ENCODE peak calls at places on chromosomes 1 and 21, in five cellular contexts. One of them, this sample, is unnamed.
A peak's percentile ranks its signal among the peaks of the same experiment; 100 is the strongest.

GRCh38 chr1:178091986-178092745 is 1.7 kb upstream of the RASAL2 start:
- DNase-seq in mesothelial cell of epicardium: no peak
- DNase-seq in stimulated activated CD8-positive, alpha-beta memory T cell treated with anti-CD3 and anti-CD28 coated beads, Interleukin-4, amount 100 ng/mL, for 48 hours: no peak
- DNase-seq in activated naive CD4-positive, alpha-beta T cell treated with Interleukin-2 at 50 U/mL for 16 hours: no peak
- DNase-seq in Calu3: no peak
- DNase-seq in this sample: no peak

GRCh38 chr1:222375656-222376055 is 172.2 kb downstream of the HHIPL2 start:
- DNase-seq in stimulated activated CD8-positive, alpha-beta memory T cell treated with anti-CD3 and anti-CD28 coated beads, Interleukin-4, amount 100 ng/mL, for 48 hours: no peak
- DNase-seq in activated naive CD4-positive, alpha-beta T cell treated with Interleukin-2 at 50 U/mL for 16 hours: no peak
- DNase-seq in mesothelial cell of epicardium: no peak
- DNase-seq in Calu3: no peak
- DNase-seq in this sample: no peak

GRCh38 chr1:247386217-247386616 is 29.8 kb upstream of the NLRP3 start:
- DNase-seq in Calu3: no peak
- DNase-seq in activated naive CD4-positive, alpha-beta T cell treated with Interleukin-2 at 50 U/mL for 16 hours: no peak
- DNase-seq in stimulated activated CD8-positive, alpha-beta memory T cell treated with anti-CD3 and anti-CD28 coated beads, Interleukin-4, amount 100 ng/mL, for 48 hours: peak; percentile 41
- DNase-seq in mesothelial cell of epicardium: no peak
- DNase-seq in this sample: no peak

GRCh38 chr1:54158071-54158470 is 5.3 kb upstream of the CDCP2 start:
- DNase-seq in stimulated activated CD8-positive, alpha-beta memory T cell treated with anti-CD3 and anti-CD28 coated beads, Interleukin-4, amount 100 ng/mL, for 48 hours: no peak
- DNase-seq in mesothelial cell of epicardium: no peak
- DNase-seq in Calu3: peak; percentile 31
- DNase-seq in activated naive CD4-positive, alpha-beta T cell treated with Interleukin-2 at 50 U/mL for 16 hours: no peak
- DNase-seq in this sample: peak; percentile 80

GRCh38 chr1:202627841-202628565 is 82.3 kb downstream of the SYT2 start:
- DNase-seq in Calu3: no peak
- DNase-seq in activated naive CD4-positive, alpha-beta T cell treated with Interleukin-2 at 50 U/mL for 16 hours: no peak
- DNase-seq in stimulated activated CD8-positive, alpha-beta memory T cell treated with anti-CD3 and anti-CD28 coated beads, Interleukin-4, amount 100 ng/mL, for 48 hours: no peak
- DNase-seq in mesothelial cell of epicardium: no peak
- DNase-seq in this sample: no peak

GRCh38 chr1:232467073-232467760 is 162.7 kb downstream of the SIPA1L2 start:
- DNase-seq in activated naive CD4-positive, alpha-beta T cell treated with Interleukin-2 at 50 U/mL for 16 hours: no peak
- DNase-seq in Calu3: no peak
- DNase-seq in stimulated activated CD8-positive, alpha-beta memory T cell treated with anti-CD3 and anti-CD28 coated beads, Interleukin-4, amount 100 ng/mL, for 48 hours: no peak
- DNase-seq in mesothelial cell of epicardium: no peak
- DNase-seq in this sample: no peak

GRCh38 chr1:14915356-14916054 is 238.0 kb upstream of the TMEM51 start:
- DNase-seq in activated naive CD4-positive, alpha-beta T cell treated with Interleukin-2 at 50 U/mL for 16 hours: peak; percentile 34
- DNase-seq in Calu3: peak; percentile 56
- DNase-seq in mesothelial cell of epicardium: no peak
- DNase-seq in stimulated activated CD8-positive, alpha-beta memory T cell treated with anti-CD3 and anti-CD28 coated beads, Interleukin-4, amount 100 ng/mL, for 48 hours: peak; percentile 75
- DNase-seq in this sample: peak; percentile 51

GRCh38 chr1:6423321-6423999 is 1.1 kb upstream of the ESPN start:
- DNase-seq in mesothelial cell of epicardium: no peak
- DNase-seq in Calu3: peak; percentile 82
- DNase-seq in stimulated activated CD8-positive, alpha-beta memory T cell treated with anti-CD3 and anti-CD28 coated beads, Interleukin-4, amount 100 ng/mL, for 48 hours: peak; percentile 83
- DNase-seq in activated naive CD4-positive, alpha-beta T cell treated with Interleukin-2 at 50 U/mL for 16 hours: peak; percentile 79
- DNase-seq in this sample: peak; percentile 65

GRCh38 chr1:20552728-20553571 is 577 bp downstream of the FAM43B start:
- DNase-seq in stimulated activated CD8-positive, alpha-beta memory T cell treated with anti-CD3 and anti-CD28 coated beads, Interleukin-4, amount 100 ng/mL, for 48 hours: no peak
- DNase-seq in activated naive CD4-positive, alpha-beta T cell treated with Interleukin-2 at 50 U/mL for 16 hours: no peak
- DNase-seq in mesothelial cell of epicardium: no peak
- DNase-seq in Calu3: no peak
- DNase-seq in this sample: no peak

GRCh38 chr1:110765640-110766335 is 91.0 kb upstream of the KCNA3 start:
- DNase-seq in activated naive CD4-positive, alpha-beta T cell treated with Interleukin-2 at 50 U/mL for 16 hours: peak; percentile 49
- DNase-seq in stimulated activated CD8-positive, alpha-beta memory T cell treated with anti-CD3 and anti-CD28 coated beads, Interleukin-4, amount 100 ng/mL, for 48 hours: peak; percentile 50
- DNase-seq in Calu3: peak; percentile 16
- DNase-seq in mesothelial cell of epicardium: no peak
- DNase-seq in this sample: peak; percentile 55

GRCh38 chr1:218464871-218465270 is 119.7 kb downstream of the TGFB2 start:
- DNase-seq in activated naive CD4-positive, alpha-beta T cell treated with Interleukin-2 at 50 U/mL for 16 hours: no peak
- DNase-seq in stimulated activated CD8-positive, alpha-beta memory T cell treated with anti-CD3 and anti-CD28 coated beads, Interleukin-4, amount 100 ng/mL, for 48 hours: no peak
- DNase-seq in mesothelial cell of epicardium: no peak
- DNase-seq in Calu3: no peak
- DNase-seq in this sample: no peak

GRCh38 chr21:21188513-21189188 is 190.4 kb downstream of the NCAM2 start:
- DNase-seq in stimulated activated CD8-positive, alpha-beta memory T cell treated with anti-CD3 and anti-CD28 coated beads, Interleukin-4, amount 100 ng/mL, for 48 hours: no peak
- DNase-seq in mesothelial cell of epicardium: no peak
- DNase-seq in Calu3: no peak
- DNase-seq in activated naive CD4-positive, alpha-beta T cell treated with Interleukin-2 at 50 U/mL for 16 hours: no peak
- DNase-seq in this sample: no peak

GRCh38 chr1:29298175-29298720 is 61.9 kb downstream of the PTPRU start:
- DNase-seq in activated naive CD4-positive, alpha-beta T cell treated with Interleukin-2 at 50 U/mL for 16 hours: no peak
- DNase-seq in mesothelial cell of epicardium: no peak
- DNase-seq in Calu3: no peak
- DNase-seq in stimulated activated CD8-positive, alpha-beta memory T cell treated with anti-CD3 and anti-CD28 coated beads, Interleukin-4, amount 100 ng/mL, for 48 hours: no peak
- DNase-seq in this sample: no peak

GRCh38 chr1:45297604-45298356 is 28.9 kb upstream of the HPDL start:
- DNase-seq in stimulated activated CD8-positive, alpha-beta memory T cell treated with anti-CD3 and anti-CD28 coated beads, Interleukin-4, amount 100 ng/mL, for 48 hours: no peak
- DNase-seq in Calu3: no peak
- DNase-seq in activated naive CD4-positive, alpha-beta T cell treated with Interleukin-2 at 50 U/mL for 16 hours: no peak
- DNase-seq in mesothelial cell of epicardium: no peak
- DNase-seq in this sample: no peak

GRCh38 chr1:94578856-94579255 is 37.3 kb upstream of the F3 start:
- DNase-seq in stimulated activated CD8-positive, alpha-beta memory T cell treated with anti-CD3 and anti-CD28 coated beads, Interleukin-4, amount 100 ng/mL, for 48 hours: no peak
- DNase-seq in Calu3: no peak
- DNase-seq in mesothelial cell of epicardium: no peak
- DNase-seq in activated naive CD4-positive, alpha-beta T cell treated with Interleukin-2 at 50 U/mL for 16 hours: no peak
- DNase-seq in this sample: no peak

GRCh38 chr1:156528875-156529425 is 28.4 kb upstream of the MEF2D start:
- DNase-seq in Calu3: no peak
- DNase-seq in activated naive CD4-positive, alpha-beta T cell treated with Interleukin-2 at 50 U/mL for 16 hours: no peak
- DNase-seq in stimulated activated CD8-positive, alpha-beta memory T cell treated with anti-CD3 and anti-CD28 coated beads, Interleukin-4, amount 100 ng/mL, for 48 hours: no peak
- DNase-seq in mesothelial cell of epicardium: no peak
- DNase-seq in this sample: no peak

GRCh38 chr1:91687452-91687851 is 186.8 kb downstream of the CDC7 start:
- DNase-seq in Calu3: no peak
- DNase-seq in activated naive CD4-positive, alpha-beta T cell treated with Interleukin-2 at 50 U/mL for 16 hours: no peak
- DNase-seq in stimulated activated CD8-positive, alpha-beta memory T cell treated with anti-CD3 and anti-CD28 coated beads, Interleukin-4, amount 100 ng/mL, for 48 hours: no peak
- DNase-seq in mesothelial cell of epicardium: no peak
- DNase-seq in this sample: no peak

GRCh38 chr21:45544449-45545235 is 2.4 kb upstream of the SLC19A1 start:
- DNase-seq in stimulated activated CD8-positive, alpha-beta memory T cell treated with anti-CD3 and anti-CD28 coated beads, Interleukin-4, amount 100 ng/mL, for 48 hours: no peak
- DNase-seq in mesothelial cell of epicardium: no peak
- DNase-seq in Calu3: no peak
- DNase-seq in activated naive CD4-positive, alpha-beta T cell treated with Interleukin-2 at 50 U/mL for 16 hours: no peak
- DNase-seq in this sample: no peak

GRCh38 chr1:204250428-204251030 is 36.7 kb upstream of the GOLT1A start:
- DNase-seq in stimulated activated CD8-positive, alpha-beta memory T cell treated with anti-CD3 and anti-CD28 coated beads, Interleukin-4, amount 100 ng/mL, for 48 hours: no peak
- DNase-seq in mesothelial cell of epicardium: no peak
- DNase-seq in activated naive CD4-positive, alpha-beta T cell treated with Interleukin-2 at 50 U/mL for 16 hours: no peak
- DNase-seq in Calu3: no peak
- DNase-seq in this sample: no peak

GRCh38 chr1:100930494-100930893 is 34.6 kb downstream of the SLC30A7 start:
- DNase-seq in mesothelial cell of epicardium: no peak
- DNase-seq in stimulated activated CD8-positive, alpha-beta memory T cell treated with anti-CD3 and anti-CD28 coated beads, Interleukin-4, amount 100 ng/mL, for 48 hours: no peak
- DNase-seq in activated naive CD4-positive, alpha-beta T cell treated with Interleukin-2 at 50 U/mL for 16 hours: no peak
- DNase-seq in Calu3: no peak
- DNase-seq in this sample: no peak

GRCh38 chr1:92994105-92994712 is 32.9 kb upstream of the DIPK1A start:
- DNase-seq in activated naive CD4-positive, alpha-beta T cell treated with Interleukin-2 at 50 U/mL for 16 hours: peak; percentile 58
- DNase-seq in stimulated activated CD8-positive, alpha-beta memory T cell treated with anti-CD3 and anti-CD28 coated beads, Interleukin-4, amount 100 ng/mL, for 48 hours: peak; percentile 73
- DNase-seq in mesothelial cell of epicardium: peak; percentile 55
- DNase-seq in Calu3: peak; percentile 62
- DNase-seq in this sample: peak; percentile 82

GRCh38 chr1:61139324-61140055 is 57.1 kb downstream of the NFIA start:
- DNase-seq in Calu3: no peak
- DNase-seq in activated naive CD4-positive, alpha-beta T cell treated with Interleukin-2 at 50 U/mL for 16 hours: no peak
- DNase-seq in mesothelial cell of epicardium: no peak
- DNase-seq in stimulated activated CD8-positive, alpha-beta memory T cell treated with anti-CD3 and anti-CD28 coated beads, Interleukin-4, amount 100 ng/mL, for 48 hours: no peak
- DNase-seq in this sample: peak; percentile 85

GRCh38 chr1:29133861-29134694 is 10.4 kb upstream of the TMEM200B start:
- DNase-seq in Calu3: no peak
- DNase-seq in stimulated activated CD8-positive, alpha-beta memory T cell treated with anti-CD3 and anti-CD28 coated beads, Interleukin-4, amount 100 ng/mL, for 48 hours: no peak
- DNase-seq in mesothelial cell of epicardium: no peak
- DNase-seq in activated naive CD4-positive, alpha-beta T cell treated with Interleukin-2 at 50 U/mL for 16 hours: no peak
- DNase-seq in this sample: peak; percentile 18

GRCh38 chr1:159492575-159493323 is 43.1 kb downstream of the OR10J5 start:
- DNase-seq in Calu3: no peak
- DNase-seq in mesothelial cell of epicardium: no peak
- DNase-seq in activated naive CD4-positive, alpha-beta T cell treated with Interleukin-2 at 50 U/mL for 16 hours: no peak
- DNase-seq in stimulated activated CD8-positive, alpha-beta memory T cell treated with anti-CD3 and anti-CD28 coated beads, Interleukin-4, amount 100 ng/mL, for 48 hours: no peak
- DNase-seq in this sample: no peak

GRCh38 chr1:244778356-244778755 is 57.1 kb upstream of the COX20 start:
- DNase-seq in Calu3: no peak
- DNase-seq in mesothelial cell of epicardium: no peak
- DNase-seq in stimulated activated CD8-positive, alpha-beta memory T cell treated with anti-CD3 and anti-CD28 coated beads, Interleukin-4, amount 100 ng/mL, for 48 hours: no peak
- DNase-seq in activated naive CD4-positive, alpha-beta T cell treated with Interleukin-2 at 50 U/mL for 16 hours: no peak
- DNase-seq in this sample: peak; percentile 52

GRCh38 chr1:30950053-30950452 is 41.5 kb upstream of the SDC3 start:
- DNase-seq in Calu3: no peak
- DNase-seq in activated naive CD4-positive, alpha-beta T cell treated with Interleukin-2 at 50 U/mL for 16 hours: no peak
- DNase-seq in stimulated activated CD8-positive, alpha-beta memory T cell treated with anti-CD3 and anti-CD28 coated beads, Interleukin-4, amount 100 ng/mL, for 48 hours: no peak
- DNase-seq in mesothelial cell of epicardium: no peak
- DNase-seq in this sample: no peak

GRCh38 chr1:179251675-179252074 is 22.2 kb upstream of the ABL2 start:
- DNase-seq in activated naive CD4-positive, alpha-beta T cell treated with Interleukin-2 at 50 U/mL for 16 hours: no peak
- DNase-seq in stimulated activated CD8-positive, alpha-beta memory T cell treated with anti-CD3 and anti-CD28 coated beads, Interleukin-4, amount 100 ng/mL, for 48 hours: no peak
- DNase-seq in mesothelial cell of epicardium: no peak
- DNase-seq in Calu3: no peak
- DNase-seq in this sample: peak; percentile 39

GRCh38 chr1:118081387-118081786 is 103.6 kb downstream of the SPAG17 start:
- DNase-seq in mesothelial cell of epicardium: no peak
- DNase-seq in Calu3: no peak
- DNase-seq in stimulated activated CD8-positive, alpha-beta memory T cell treated with anti-CD3 and anti-CD28 coated beads, Interleukin-4, amount 100 ng/mL, for 48 hours: no peak
- DNase-seq in activated naive CD4-positive, alpha-beta T cell treated with Interleukin-2 at 50 U/mL for 16 hours: no peak
- DNase-seq in this sample: no peak

GRCh38 chr1:159790237-159790917 is 9.6 kb downstream of the DUSP23 start:
- DNase-seq in mesothelial cell of epicardium: no peak
- DNase-seq in activated naive CD4-positive, alpha-beta T cell treated with Interleukin-2 at 50 U/mL for 16 hours: no peak
- DNase-seq in stimulated activated CD8-positive, alpha-beta memory T cell treated with anti-CD3 and anti-CD28 coated beads, Interleukin-4, amount 100 ng/mL, for 48 hours: no peak
- DNase-seq in Calu3: peak; percentile 43
- DNase-seq in this sample: peak; percentile 36

GRCh38 chr1:26102046-26102925 is 9.3 kb upstream of the PDIK1L start:
- DNase-seq in mesothelial cell of epicardium: no peak
- DNase-seq in Calu3: no peak
- DNase-seq in stimulated activated CD8-positive, alpha-beta memory T cell treated with anti-CD3 and anti-CD28 coated beads, Interleukin-4, amount 100 ng/mL, for 48 hours: no peak
- DNase-seq in activated naive CD4-positive, alpha-beta T cell treated with Interleukin-2 at 50 U/mL for 16 hours: no peak
- DNase-seq in this sample: no peak

GRCh38 chr21:28516996-28517592 is 475.6 kb downstream of the LTN1 start:
- DNase-seq in Calu3: peak; percentile 75
- DNase-seq in mesothelial cell of epicardium: no peak
- DNase-seq in stimulated activated CD8-positive, alpha-beta memory T cell treated with anti-CD3 and anti-CD28 coated beads, Interleukin-4, amount 100 ng/mL, for 48 hours: peak; percentile 73
- DNase-seq in activated naive CD4-positive, alpha-beta T cell treated with Interleukin-2 at 50 U/mL for 16 hours: peak; percentile 59
- DNase-seq in this sample: peak; percentile 58

GRCh38 chr21:43602277-43603229 is 56.7 kb downstream of the HSF2BP start:
- DNase-seq in mesothelial cell of epicardium: no peak
- DNase-seq in Calu3: no peak
- DNase-seq in activated naive CD4-positive, alpha-beta T cell treated with Interleukin-2 at 50 U/mL for 16 hours: no peak
- DNase-seq in stimulated activated CD8-positive, alpha-beta memory T cell treated with anti-CD3 and anti-CD28 coated beads, Interleukin-4, amount 100 ng/mL, for 48 hours: no peak
- DNase-seq in this sample: no peak

GRCh38 chr1:33231166-33231565 is 25.1 kb upstream of the ZNF362 start:
- DNase-seq in stimulated activated CD8-positive, alpha-beta memory T cell treated with anti-CD3 and anti-CD28 coated beads, Interleukin-4, amount 100 ng/mL, for 48 hours: no peak
- DNase-seq in Calu3: no peak
- DNase-seq in activated naive CD4-positive, alpha-beta T cell treated with Interleukin-2 at 50 U/mL for 16 hours: no peak
- DNase-seq in mesothelial cell of epicardium: no peak
- DNase-seq in this sample: no peak

GRCh38 chr1:101945884-101946283 is 50.8 kb downstream of the OLFM3 start:
- DNase-seq in mesothelial cell of epicardium: no peak
- DNase-seq in activated naive CD4-positive, alpha-beta T cell treated with Interleukin-2 at 50 U/mL for 16 hours: no peak
- DNase-seq in Calu3: no peak
- DNase-seq in stimulated activated CD8-positive, alpha-beta memory T cell treated with anti-CD3 and anti-CD28 coated beads, Interleukin-4, amount 100 ng/mL, for 48 hours: no peak
- DNase-seq in this sample: no peak

GRCh38 chr1:30885580-30886513 is 22.7 kb downstream of the SDC3 start:
- DNase-seq in Calu3: no peak
- DNase-seq in mesothelial cell of epicardium: no peak
- DNase-seq in stimulated activated CD8-positive, alpha-beta memory T cell treated with anti-CD3 and anti-CD28 coated beads, Interleukin-4, amount 100 ng/mL, for 48 hours: no peak
- DNase-seq in activated naive CD4-positive, alpha-beta T cell treated with Interleukin-2 at 50 U/mL for 16 hours: no peak
- DNase-seq in this sample: no peak

GRCh38 chr1:62045579-62045978 is 149.1 kb upstream of the L1TD1 start:
- DNase-seq in mesothelial cell of epicardium: no peak
- DNase-seq in stimulated activated CD8-positive, alpha-beta memory T cell treated with anti-CD3 and anti-CD28 coated beads, Interleukin-4, amount 100 ng/mL, for 48 hours: no peak
- DNase-seq in Calu3: no peak
- DNase-seq in activated naive CD4-positive, alpha-beta T cell treated with Interleukin-2 at 50 U/mL for 16 hours: no peak
- DNase-seq in this sample: peak; percentile 3

GRCh38 chr1:2230781-2231666 is 2.9 kb downstream of the SKI start:
- DNase-seq in Calu3: no peak
- DNase-seq in activated naive CD4-positive, alpha-beta T cell treated with Interleukin-2 at 50 U/mL for 16 hours: peak; percentile 52
- DNase-seq in mesothelial cell of epicardium: no peak
- DNase-seq in stimulated activated CD8-positive, alpha-beta memory T cell treated with anti-CD3 and anti-CD28 coated beads, Interleukin-4, amount 100 ng/mL, for 48 hours: peak; percentile 57
- DNase-seq in this sample: no peak